ENCODE peak calls at places on chromosome 3, in four cellular contexts. O is HCT116, S is HepG2, C is K562. X is an unnamed sample.
A peak's percentile ranks its signal among the peaks of the same experiment; 100 is the strongest.

GRCh38 chr3:175029828-175030227 is 170.7 kb downstream of the NAALADL2 start:
- DNase-seq in O (no peak), C (no peak), S (no peak), X (no peak)

GRCh38 chr3:9036327-9037112 is 73.2 kb upstream of the RAD18 start:
- DNase-seq in O (no peak), C (no peak), S (no peak), X (no peak)

GRCh38 chr3:43213631-43214030 is 72.7 kb upstream of the SNRK start:
- DNase-seq in S (no peak), O (no peak), C (no peak), X (no peak)

GRCh38 chr3:66080167-66080566 is 41.4 kb upstream of the MAGI1 start:
- DNase-seq in C (no peak), O (no peak), S (no peak), X (no peak)

GRCh38 chr3:98839846-98840245 is 61.6 kb downstream of the DCBLD2 start:
- DNase-seq in C (no peak), O (no peak), S (no peak), X (no peak)

GRCh38 chr3:15506571-15506970 is 14.9 kb downstream of the COLQ start:
- DNase-seq in O (no peak), S (no peak), C (no peak), X (no peak)

GRCh38 chr3:38226273-38226672 is 39.3 kb upstream of the SLC22A13 start:
- DNase-seq in S (no peak), C (no peak), O (no peak), X (no peak)

GRCh38 chr3:127718916-127719290 is 46.2 kb downstream of the ABTB1 start:
- DNase-seq in C (no peak), O (no peak), S (no peak), X (no peak)

GRCh38 chr3:190826018-190826417 is 36.5 kb downstream of the GMNC start:
- DNase-seq in O (no peak), S (no peak), C (no peak), X (no peak)

GRCh38 chr3:148992635-148993230 is 1.4 kb downstream of the GYG1 start:
- DNase-seq in S (no peak), O (no peak), C (no peak), X (no peak)

GRCh38 chr3:121431717-121432517 is 113.9 kb downstream of the POLQ start:
- DNase-seq in S (peak; percentile 35), C (no peak), O (no peak), X (no peak)

GRCh38 chr3:98359993-98360675 is 6.5 kb downstream of the OR5K4 start:
- DNase-seq in C (no peak), S (peak; percentile 49), O (peak; percentile 21), X (no peak)

GRCh38 chr3:50204804-50205718 is at the start of gene SLC38A3:
- DNase-seq in C (peak; percentile 83), S (no peak), O (no peak), X (no peak)

GRCh38 chr3:168820748-168821445 is 725.2 kb upstream of the GOLIM4 start:
- DNase-seq in O (no peak), C (no peak), S (no peak), X (no peak)

GRCh38 chr3:72123908-72124441 is 339.0 kb upstream of the PROK2 start:
- DNase-seq in C (no peak), S (peak; percentile 21), O (peak; percentile 75), X (peak; percentile 56)

GRCh38 chr3:69033470-69033869 is 18.7 kb downstream of the TMF1 start:
- DNase-seq in C (no peak), S (no peak), O (no peak), X (peak; percentile 64)

GRCh38 chr3:105773291-105773690 is 95.5 kb downstream of the CBLB start:
- DNase-seq in S (no peak), C (no peak), O (no peak), X (no peak)

GRCh38 chr3:105772635-105773034 is 96.2 kb downstream of the CBLB start:
- DNase-seq in O (no peak), S (no peak), C (no peak), X (no peak)

GRCh38 chr3:105780114-105780513 is 88.7 kb downstream of the CBLB start:
- DNase-seq in O (no peak), C (no peak), S (no peak), X (no peak)

GRCh38 chr3:105774444-105775180 is 94.2 kb downstream of the CBLB start:
- DNase-seq in S (no peak), C (no peak), O (no peak), X (no peak)

DNA sequence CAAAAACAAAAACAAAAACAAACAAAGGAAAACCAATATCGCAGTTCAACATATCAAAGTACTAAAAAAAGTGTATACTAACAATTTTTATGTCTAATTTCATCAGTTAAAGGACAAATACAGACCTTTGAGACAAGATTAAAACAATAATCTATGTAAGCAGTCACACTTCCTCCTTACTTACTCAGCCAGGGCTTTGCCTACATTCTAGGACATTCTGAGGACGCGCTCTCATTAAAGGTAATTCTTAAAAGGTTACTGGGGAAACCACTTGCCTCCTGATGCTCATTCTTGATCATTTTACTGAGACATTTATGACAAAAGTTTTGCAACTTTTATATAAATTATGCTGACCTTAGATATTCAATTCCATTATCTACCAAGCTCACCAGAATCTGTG is 93.4 kb downstream of the CBLB start:
- DNase-seq in S (no peak), C (no peak), O (no peak), X (no peak)
- H3K4me1 ChIP-seq in S (no peaks in the 10 kb centered on the region), C (no peaks in the 10 kb centered on the region), O (no peaks in the 10 kb centered on the region), X (no peaks in the 10 kb centered on the region)

GRCh38 chr3:113952921-113953320 is 5.1 kb downstream of the ZDHHC23 start:
- DNase-seq in C (no peak), O (no peak), S (no peak), X (no peak)

GRCh38 chr3:113947372-113948014 is at the start of gene ZDHHC23:
- DNase-seq in S (peak; percentile 40), O (peak; percentile 43), C (peak; percentile 77), X (no peak)

GRCh38 chr3:113946831-113947230 is 982 bp upstream of the ZDHHC23 start:
- DNase-seq in C (no peak), O (no peak), S (no peak), X (no peak)

GRCh38 chr3:113953677-113954076 is 5.9 kb downstream of the ZDHHC23 start:
- DNase-seq in S (no peak), C (no peak), O (no peak), X (no peak)

GRCh38 chr3:113948015-113948917 is 453 bp downstream of the ZDHHC23 start:
- DNase-seq in O (no peak), C (no peak), S (peak; percentile 25), X (no peak)
- H3K27ac ChIP-seq in O (peak overlapping the region; percentile 69), C (no peak overlapping the region), S (no peak overlapping the region), X (no peak overlapping the region)

GRCh38 chr3:131047582-131047981 is 20.9 kb downstream of the NEK11 start:
- DNase-seq in C (no peak), O (no peak), S (peak; percentile 19), X (no peak)
- TF ChIP-seq TCF7L2 in C (no peak), O (no peak), S (no peak), X (no peak)

GRCh38 chr3:31937225-31937624 is 43.8 kb downstream of the OSBPL10 start:
- DNase-seq in O (no peak), C (no peak), S (no peak), X (no peak)
- H3K4me1 ChIP-seq in O (peaks cover 17% of the 10 kb centered on the region), C (no peaks in the 10 kb centered on the region), S (peaks cover 57% of the 10 kb centered on the region), X (peaks cover 32% of the 10 kb centered on the region)

DNA sequence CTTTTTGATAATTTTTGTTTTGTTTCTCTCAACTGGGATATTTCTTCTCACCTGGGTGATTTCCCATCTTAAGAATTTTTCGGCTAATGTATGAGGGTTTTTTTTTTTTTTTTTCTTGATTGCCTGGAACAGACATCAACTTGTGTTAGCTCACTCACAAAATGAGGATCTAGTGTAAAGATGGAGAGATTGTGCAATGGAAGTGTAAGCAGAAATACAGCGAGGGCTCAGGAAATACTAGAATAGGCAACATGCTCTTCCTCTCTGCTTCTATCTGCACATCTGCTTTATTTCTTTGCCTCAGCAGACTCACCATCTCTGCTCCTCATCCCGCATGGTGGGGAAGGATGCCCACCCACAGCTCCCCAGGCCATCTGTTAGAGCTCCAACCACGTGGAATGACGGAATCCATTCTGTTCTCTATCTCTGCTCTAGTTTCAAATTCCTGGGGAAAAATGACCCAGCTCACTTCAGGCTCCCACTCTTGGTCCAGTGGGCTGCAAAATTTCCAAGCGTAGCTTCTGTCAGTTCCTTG is 128.0 kb upstream of the ADAMTS9 start:
- DNase-seq in S (no peak), O (no peak), C (no peak), X (no peak)
- H3K27ac ChIP-seq in S (no peak overlapping the region), O (no peak overlapping the region), C (no peak overlapping the region), X (no peak overlapping the region)

GRCh38 chr3:60147249-60147648 is 1097.4 kb upstream of the CFAP20DC start:
- DNase-seq in O (no peak), C (no peak), S (no peak), X (no peak)
- TF ChIP-seq TCF7L2 in O (no peak), C (no peak), S (no peak), X (no peak)

DNA sequence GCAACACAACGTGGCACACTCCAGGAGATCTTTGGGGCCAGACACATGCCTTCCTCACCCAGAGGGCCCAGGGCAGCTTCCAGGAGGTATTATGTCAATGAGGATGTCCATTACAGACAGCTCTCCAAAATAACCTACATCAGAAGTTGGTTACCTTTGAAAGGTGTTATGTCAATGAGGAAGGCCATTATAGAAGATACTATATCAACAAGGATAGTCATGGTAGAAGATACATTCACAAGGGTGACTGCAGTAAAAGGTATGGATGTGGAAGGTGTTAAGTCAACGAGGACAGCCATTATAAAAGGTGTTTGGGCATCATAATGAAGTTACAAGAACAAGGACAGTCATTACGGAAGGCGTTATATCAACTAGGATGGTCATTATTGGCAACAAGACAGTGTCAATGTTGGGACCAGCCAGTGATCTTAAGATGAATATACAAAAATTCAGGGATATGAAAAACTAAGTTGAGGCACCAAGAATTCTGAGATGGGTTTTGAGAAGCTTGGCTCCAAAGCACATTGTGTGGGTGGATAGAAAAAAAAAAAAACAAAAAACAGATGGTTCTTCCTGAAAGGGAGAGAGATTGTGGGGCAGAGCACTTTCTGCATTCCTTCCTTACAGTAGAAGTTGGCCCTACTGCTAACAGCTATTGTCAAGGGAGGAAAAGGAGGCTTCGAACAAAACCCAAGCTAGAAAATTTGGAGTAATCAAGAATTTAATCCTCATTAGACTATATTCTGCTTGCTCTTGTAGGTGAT is 11.2 kb downstream of the CDCP1 start:
- DNase-seq in O (no peak), C (no peak), S (no peak), X (no peak)
- H3K4me1 ChIP-seq in O (peaks cover 100% of the 10 kb centered on the region), C (peaks cover 34% of the 10 kb centered on the region), S (no peaks in the 10 kb centered on the region), X (peaks cover 8% of the 10 kb centered on the region)

GRCh38 chr3:188270423-188270972 is 116.5 kb downstream of the LPP start:
- DNase-seq in S (peak; percentile 89), C (no peak), O (no peak), X (no peak)
- H3K27ac ChIP-seq in S (no peak overlapping the region), C (no peak overlapping the region), O (no peak overlapping the region), X (peak overlapping the region; percentile 88)

DNA sequence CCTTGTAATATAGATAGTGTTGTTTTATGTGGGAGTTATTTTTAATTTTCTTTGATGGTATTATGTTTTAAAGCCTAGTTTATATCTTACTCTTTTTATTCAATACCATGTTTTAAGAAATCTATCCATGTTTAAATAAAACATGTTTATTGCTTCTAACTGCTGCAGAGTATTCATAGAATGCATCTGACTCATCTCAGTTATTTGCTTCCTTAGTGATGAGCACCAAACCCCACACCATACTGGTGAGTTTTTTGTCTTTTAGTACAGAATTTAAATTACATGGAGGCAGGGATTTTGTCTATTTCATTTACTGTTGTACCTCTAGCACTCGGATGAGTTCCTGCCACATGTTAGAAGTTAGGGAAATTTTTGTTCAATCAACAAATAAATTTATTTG is 209.2 kb downstream of the NSUN3 start:
- DNase-seq in O (no peak), C (no peak), S (no peak), X (no peak)
- TF ChIP-seq TCF7L2 in O (no peak), C (no peak), S (no peak), X (no peak)

X was measured in Panc1.